ENCODE peak calls at places on chromosomes 11 and 22, in eight cellular contexts. T is caudate nucleus; J is HTR-8/SVneo; L is Caco-2; B is activated CD8-positive, alpha-beta memory T cell treated with anti-CD3 and anti-CD28 coated beads, Interleukin-2, amount 50 U/mL, for 48 hours; X is stimulated activated CD4-positive, alpha-beta T cell treated with anti-CD3 and anti-CD28 coated beads, Interleukin-4, amount 100 ng/mL, for 1 hour; F is activated T-cell treated with anti-CD3 and anti-CD28 coated beads for 4 hours; E is WERI-Rb-1. D is an unnamed sample.

GRCh38 chr11:93663021-93663420 is 1.5 kb downstream of the CEP295 start:
- DNase-seq in L (no peak), E (no peak), F (no peak), X (no peak), T (no peak), J (no peak), B (no peak), D (no peak)

GRCh38 chr11:77791301-77791700 is 29.2 kb downstream of the RSF1 start:
- DNase-seq in F (no peak), B (no peak), X (no peak), L (no peak), T (no peak), J (no peak), E (no peak), D (no peak)

GRCh38 chr22:44413211-44413610 is 84.8 kb downstream of the RTL6 start:
- DNase-seq in J (no peak), B (no peak), F (no peak), T (no peak), L (no peak), E (no peak), X (no peak), D (no peak)

GRCh38 chr22:26409705-26410376 is 19.2 kb upstream of the ASPHD2 start:
- DNase-seq in X (no peak), J (no peak), E (no peak), L (no peak), B (no peak), T (peak; percentile 18), F (no peak), D (no peak)

GRCh38 chr22:22721681-22722309 is 77.4 kb downstream of the GGTLC2 start:
- DNase-seq in T (peak; percentile 64), B (peak; percentile 74), X (peak; percentile 81), L (no peak), E (no peak), J (no peak), F (peak; percentile 77), D (no peak)

GRCh38 chr22:48754611-48755331 is 1072.9 kb downstream of the BRD1 start:
- DNase-seq in E (no peak), B (peak; percentile 18), X (no peak), L (no peak), T (no peak), J (no peak), F (no peak), D (peak; percentile 4)

GRCh38 chr11:129290966-129291365 is 84.7 kb upstream of the BARX2 start:
- DNase-seq in B (no peak), E (no peak), T (no peak), F (no peak), X (no peak), L (no peak), J (no peak), D (no peak)

GRCh38 chr11:95375451-95375850 is 144.4 kb upstream of the SESN3 start:
- DNase-seq in X (no peak), J (no peak), E (no peak), T (no peak), F (no peak), B (no peak), L (no peak), D (no peak)

GRCh38 chr22:48209473-48210271 is 1447.2 kb downstream of the TBC1D22A start:
- DNase-seq in T (no peak), E (no peak), F (no peak), L (no peak), X (no peak), J (no peak), B (no peak), D (no peak)

GRCh38 chr11:94145916-94146315 is 17.3 kb downstream of the PANX1 start:
- DNase-seq in J (no peak), L (no peak), F (no peak), E (no peak), T (no peak), X (no peak), B (no peak), D (no peak)

GRCh38 chr11:10770626-10771254 is 19.7 kb downstream of the CTR9 start:
- DNase-seq in J (peak; percentile 50), L (peak; percentile 59), T (no peak), F (no peak), X (peak; percentile 30), E (peak; percentile 62), B (no peak), D (peak; percentile 71)

GRCh38 chr11:373716-374551 is 4.6 kb downstream of the B4GALNT4 start:
- DNase-seq in X (no peak), F (no peak), T (no peak), J (no peak), B (no peak), E (no peak), L (peak; percentile 66), D (peak; percentile 9)

GRCh38 chr11:72668645-72669347 is 5.4 kb downstream of the PDE2A start:
- DNase-seq in L (no peak), F (no peak), B (peak; percentile 80), X (no peak), J (no peak), E (no peak), T (no peak), D (no peak)

GRCh38 chr11:62832346-62833234 is at the start of gene TEX54:
- DNase-seq in J (no peak), B (no peak), E (no peak), L (no peak), T (peak; percentile 24), X (no peak), F (peak; percentile 25), D (no peak)

GRCh38 chr11:16924826-16925494 is 89.3 kb downstream of the PLEKHA7 start:
- DNase-seq in L (peak; percentile 96), E (no peak), B (no peak), X (no peak), T (peak; percentile 42), J (peak; percentile 57), F (no peak), D (peak; percentile 51)

GRCh38 chr11:46393231-46393616 is 1.6 kb upstream of the CHRM4 start:
- DNase-seq in F (no peak), L (no peak), T (no peak), X (no peak), E (no peak), J (no peak), B (no peak), D (no peak)

GRCh38 chr11:58939277-58939676 is at the start of gene GLYATL1:
- DNase-seq in T (no peak), J (no peak), X (no peak), E (no peak), B (no peak), F (no peak), L (no peak), D (no peak)

GRCh38 chr11:31397239-31397834 is 27.7 kb downstream of the DNAJC24 start:
- DNase-seq in J (peak; percentile 21), L (no peak), E (no peak), F (no peak), B (no peak), T (no peak), X (no peak), D (no peak)

GRCh38 chr22:44542561-44543222 is 44.7 kb upstream of the RTL6 start:
- DNase-seq in J (no peak), B (no peak), X (no peak), T (no peak), E (no peak), F (no peak), L (no peak), D (no peak)

GRCh38 chr11:44324787-44325525 is 15.0 kb upstream of the ALX4 start:
- DNase-seq in T (no peak), J (no peak), F (no peak), X (no peak), L (peak; percentile 23), E (no peak), B (no peak), D (no peak)

GRCh38 chr11:109583996-109584395 is 162.0 kb downstream of the C11orf87 start:
- DNase-seq in E (no peak), X (no peak), F (no peak), T (no peak), J (no peak), L (no peak), B (no peak), D (no peak)

GRCh38 chr11:44427432-44427831 is 117.5 kb upstream of the ALX4 start:
- DNase-seq in E (peak; percentile 32), B (peak; percentile 54), F (no peak), L (no peak), X (no peak), J (no peak), T (no peak), D (no peak)

GRCh38 chr11:121372671-121373429 is 79.3 kb upstream of the SORL1 start:
- DNase-seq in X (no peak), E (no peak), F (no peak), J (no peak), L (no peak), T (no peak), B (no peak), D (no peak)

GRCh38 chr22:46906326-46907045 is 144.0 kb downstream of the TBC1D22A start:
- DNase-seq in J (no peak), T (no peak), X (no peak), L (no peak), B (no peak), E (no peak), F (no peak), D (no peak)

GRCh38 chr22:43094085-43094484 is 4.9 kb upstream of the TTLL1 start:
- DNase-seq in X (no peak), B (no peak), E (no peak), T (no peak), F (no peak), L (no peak), J (no peak), D (no peak)

GRCh38 chr11:72609045-72609444 is 65.2 kb downstream of the PDE2A start:
- DNase-seq in F (no peak), J (no peak), T (no peak), L (no peak), B (no peak), E (no peak), X (no peak), D (no peak)

GRCh38 chr22:30398685-30399680 is 2.2 kb downstream of the SEC14L2 start:
- DNase-seq in B (no peak), J (no peak), T (no peak), L (no peak), F (no peak), E (no peak), X (no peak), D (no peak)

GRCh38 chr11:114291847-114292680 is 4.1 kb upstream of the NNMT start:
- DNase-seq in L (no peak), J (no peak), E (no peak), X (no peak), B (no peak), T (no peak), F (no peak), D (no peak)

GRCh38 chr22:41915035-41915782 is at the start of gene SHISA8:
- DNase-seq in E (peak; percentile 65), X (peak; percentile 71), F (peak; percentile 48), L (peak; percentile 28), T (no peak), J (peak; percentile 51), B (peak; percentile 74), D (peak; percentile 68)

GRCh38 chr22:33747576-33748180 is 172.6 kb downstream of the LARGE1 start:
- DNase-seq in T (no peak), J (no peak), L (no peak), X (no peak), E (no peak), F (no peak), B (no peak), D (no peak)

GRCh38 chr22:47059076-47059475 is 296.6 kb downstream of the TBC1D22A start:
- DNase-seq in X (no peak), T (no peak), L (no peak), B (no peak), J (no peak), F (no peak), E (no peak), D (no peak)

GRCh38 chr22:32469799-32470212 is 4.8 kb upstream of the FBXO7 start:
- DNase-seq in L (no peak), X (no peak), E (no peak), T (peak; percentile 45), B (no peak), F (no peak), J (peak; percentile 9), D (no peak)

GRCh38 chr11:3614742-3615171 is 27.0 kb downstream of the ART5 start:
- DNase-seq in L (no peak), T (no peak), B (peak; percentile 64), J (no peak), F (peak; percentile 7), E (peak; percentile 42), X (peak; percentile 46), D (no peak)

GRCh38 chr11:25928076-25928475 is 403.9 kb upstream of the ANO3 start:
- DNase-seq in F (no peak), T (no peak), B (no peak), J (no peak), X (no peak), L (no peak), E (no peak), D (no peak)